ENCODE peak calls at places on chromosomes 7 and 10, in four cellular contexts. One of them, this sample, is unnamed.

GRCh38 chr10:71708301-71708703 is 11.3 kb downstream of the C10orf105 start:
- DNase-seq in K562: peak
- DNase-seq in GM12891: peak
- DNase-seq in GM12878: no peak
- DNase-seq in this sample: no peak

GRCh38 chr7:75762350-75762917 is 9.6 kb downstream of the CCL26 start:
- DNase-seq in GM12878: peak
- DNase-seq in K562: peak
- DNase-seq in GM12891: peak
- DNase-seq in this sample: no peak

GRCh38 chr7:100679927-100680588 is 6.5 kb downstream of the GNB2 start:
- DNase-seq in K562: no peak
- DNase-seq in GM12891: peak
- DNase-seq in GM12878: no peak
- DNase-seq in this sample: peak

GRCh38 chr7:100441641-100442535 is 5.6 kb upstream of the PPP1R35 start:
- DNase-seq in GM12891: no peak
- DNase-seq in GM12878: no peak
- DNase-seq in K562: no peak
- DNase-seq in this sample: no peak

GRCh38 chr7:25171516-25171915 is 46.5 kb upstream of the CYCS start:
- DNase-seq in GM12878: no peak
- DNase-seq in K562: no peak
- DNase-seq in GM12891: no peak
- DNase-seq in this sample: no peak

GRCh38 chr10:7988985-7989384 is 65.5 kb upstream of the GATA3 start:
- DNase-seq in GM12878: no peak
- DNase-seq in GM12891: no peak
- DNase-seq in K562: peak
- DNase-seq in this sample: no peak

GRCh38 chr7:3106353-3106752 is 62.7 kb upstream of the CARD11 start:
- DNase-seq in K562: no peak
- DNase-seq in GM12891: no peak
- DNase-seq in GM12878: no peak
- DNase-seq in this sample: no peak

GRCh38 chr7:280461-280860 is 9.5 kb upstream of the FOXL3 start:
- DNase-seq in K562: no peak
- DNase-seq in GM12891: no peak
- DNase-seq in GM12878: no peak
- DNase-seq in this sample: no peak

GRCh38 chr10:86298501-86299001 is 68.0 kb downstream of the GRID1 start:
- DNase-seq in GM12878: no peak
- DNase-seq in K562: no peak
- DNase-seq in GM12891: no peak
- DNase-seq in this sample: no peak

GRCh38 chr10:91820144-91820543 is 21.9 kb downstream of the TNKS2 start:
- DNase-seq in GM12878: no peak
- DNase-seq in GM12891: no peak
- DNase-seq in K562: no peak
- DNase-seq in this sample: no peak

GRCh38 chr10:1292611-1293021 is 236.4 kb downstream of the WDR37 start:
- DNase-seq in K562: no peak
- DNase-seq in GM12878: no peak
- DNase-seq in GM12891: no peak
- DNase-seq in this sample: no peak

GRCh38 chr10:33238643-33239042 is 95.8 kb downstream of the NRP1 start:
- DNase-seq in GM12878: no peak
- DNase-seq in K562: no peak
- DNase-seq in GM12891: no peak
- DNase-seq in this sample: no peak

GRCh38 chr10:113626809-113627370 is 37.0 kb downstream of the NRAP start:
- DNase-seq in K562: no peak
- DNase-seq in GM12878: no peak
- DNase-seq in GM12891: no peak
- DNase-seq in this sample: no peak

GRCh38 chr7:151795168-151795754 is 81.7 kb downstream of the PRKAG2 start:
- DNase-seq in GM12878: no peak
- DNase-seq in K562: no peak
- DNase-seq in GM12891: no peak
- DNase-seq in this sample: no peak

GRCh38 chr10:86960003-86960862 is 1.8 kb downstream of the SNCG start:
- DNase-seq in GM12878: peak
- DNase-seq in GM12891: peak
- DNase-seq in K562: peak
- DNase-seq in this sample: peak

GRCh38 chr10:118409295-118409694 is 67.2 kb upstream of the FAM204A start:
- DNase-seq in GM12878: no peak
- DNase-seq in GM12891: no peak
- DNase-seq in K562: no peak
- DNase-seq in this sample: no peak

GRCh38 chr7:134031835-134032617 is 95.1 kb upstream of the LRGUK start:
- DNase-seq in GM12878: no peak
- DNase-seq in GM12891: no peak
- DNase-seq in K562: no peak
- DNase-seq in this sample: no peak

DNA sequence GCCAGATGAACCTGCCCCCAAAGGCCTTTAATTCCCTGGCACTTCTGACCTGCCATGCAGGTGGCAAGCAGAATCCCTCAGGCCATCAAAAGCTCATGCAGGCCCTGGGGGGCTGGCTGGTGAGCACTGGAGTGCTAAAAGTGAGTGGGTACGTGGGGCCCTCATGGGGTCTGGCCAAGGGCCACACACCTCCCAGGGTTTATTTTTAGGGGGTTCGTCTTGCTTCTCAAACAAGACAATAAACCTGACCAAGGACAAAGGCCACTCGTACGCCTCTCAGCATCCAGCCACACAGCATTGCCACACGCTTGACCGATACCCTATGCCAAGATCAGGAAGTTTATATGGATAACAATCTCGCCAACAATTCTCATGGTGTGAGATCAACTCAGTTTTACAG is 33.1 kb upstream of the DOCK1 start:
- DNase-seq in K562: no peak
- DNase-seq in GM12891: no peak
- DNase-seq in GM12878: no peak
- DNase-seq in this sample: no peak
- TF ChIP-seq POLR2AphosphoS5 in K562: no peak
- TF ChIP-seq POLR2AphosphoS5 in GM12891: no peak
- TF ChIP-seq POLR2AphosphoS5 in GM12878: no peak
- TF ChIP-seq POLR2AphosphoS5 in this sample: no peak

GRCh38 chr7:150383710-150384397 is 4.7 kb downstream of the ZNF775 start:
- DNase-seq in GM12891: no peak
- DNase-seq in K562: no peak
- DNase-seq in GM12878: no peak
- DNase-seq in this sample: no peak
- TF ChIP-seq SPI1 in GM12891: no peak
- TF ChIP-seq SPI1 in K562: no peak
- TF ChIP-seq SPI1 in GM12878: no peak
- TF ChIP-seq SPI1 in this sample: no peak

GRCh38 chr7:22607180-22607579 is 107.2 kb upstream of the STEAP1B start:
- DNase-seq in K562: no peak
- DNase-seq in GM12878: no peak
- DNase-seq in GM12891: no peak
- DNase-seq in this sample: no peak
- TF ChIP-seq POLR2AphosphoS5 in K562: no peak
- TF ChIP-seq POLR2AphosphoS5 in GM12878: no peak
- TF ChIP-seq POLR2AphosphoS5 in GM12891: no peak
- TF ChIP-seq POLR2AphosphoS5 in this sample: no peak

GRCh38 chr10:3807928-3808496 is 23.0 kb upstream of the KLF6 start:
- DNase-seq in GM12878: no peak
- DNase-seq in K562: no peak
- DNase-seq in GM12891: no peak
- DNase-seq in this sample: no peak

GRCh38 chr10:3805227-3805790 is 20.3 kb upstream of the KLF6 start:
- DNase-seq in GM12878: peak
- DNase-seq in K562: peak
- DNase-seq in GM12891: no peak
- DNase-seq in this sample: no peak

GRCh38 chr10:3805791-3806381 is 20.9 kb upstream of the KLF6 start:
- DNase-seq in K562: peak
- DNase-seq in GM12891: no peak
- DNase-seq in GM12878: no peak
- DNase-seq in this sample: no peak

GRCh38 chr10:3807221-3807927 is 22.4 kb upstream of the KLF6 start:
- DNase-seq in GM12878: no peak
- DNase-seq in GM12891: no peak
- DNase-seq in K562: no peak
- DNase-seq in this sample: no peak

GRCh38 chr10:3806603-3807002 is 21.6 kb upstream of the KLF6 start:
- DNase-seq in GM12878: no peak
- DNase-seq in K562: no peak
- DNase-seq in GM12891: no peak
- DNase-seq in this sample: no peak
- TF ChIP-seq SPI1 in GM12878: no peak
- TF ChIP-seq SPI1 in K562: no peak
- TF ChIP-seq SPI1 in GM12891: no peak
- TF ChIP-seq SPI1 in this sample: no peak

DNA sequence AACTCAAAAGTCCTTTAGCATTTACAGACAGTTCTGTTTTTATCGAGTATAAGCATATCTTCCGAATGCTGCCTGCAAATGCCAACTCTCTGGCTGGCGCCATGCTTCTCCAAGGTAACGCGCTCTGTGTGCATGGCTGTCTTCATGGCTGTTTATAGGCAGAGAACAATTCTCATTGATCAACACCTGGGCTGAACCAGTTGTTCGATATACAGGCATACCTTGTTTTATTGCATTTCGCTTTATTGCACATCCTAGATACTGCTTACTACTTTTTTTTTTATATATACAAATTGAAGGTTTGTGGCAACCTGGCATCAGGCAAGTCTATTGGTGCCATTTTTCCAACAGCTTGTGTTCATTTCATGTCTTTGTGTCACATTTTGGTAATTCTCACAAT is 27.9 kb upstream of the ZNRF2 start:
- DNase-seq in GM12891: no peak
- DNase-seq in GM12878: no peak
- DNase-seq in K562: no peak
- DNase-seq in this sample: no peak
- TF ChIP-seq POLR2AphosphoS5 in GM12891: no peak
- TF ChIP-seq POLR2AphosphoS5 in GM12878: no peak
- TF ChIP-seq POLR2AphosphoS5 in K562: no peak
- TF ChIP-seq POLR2AphosphoS5 in this sample: no peak

DNA sequence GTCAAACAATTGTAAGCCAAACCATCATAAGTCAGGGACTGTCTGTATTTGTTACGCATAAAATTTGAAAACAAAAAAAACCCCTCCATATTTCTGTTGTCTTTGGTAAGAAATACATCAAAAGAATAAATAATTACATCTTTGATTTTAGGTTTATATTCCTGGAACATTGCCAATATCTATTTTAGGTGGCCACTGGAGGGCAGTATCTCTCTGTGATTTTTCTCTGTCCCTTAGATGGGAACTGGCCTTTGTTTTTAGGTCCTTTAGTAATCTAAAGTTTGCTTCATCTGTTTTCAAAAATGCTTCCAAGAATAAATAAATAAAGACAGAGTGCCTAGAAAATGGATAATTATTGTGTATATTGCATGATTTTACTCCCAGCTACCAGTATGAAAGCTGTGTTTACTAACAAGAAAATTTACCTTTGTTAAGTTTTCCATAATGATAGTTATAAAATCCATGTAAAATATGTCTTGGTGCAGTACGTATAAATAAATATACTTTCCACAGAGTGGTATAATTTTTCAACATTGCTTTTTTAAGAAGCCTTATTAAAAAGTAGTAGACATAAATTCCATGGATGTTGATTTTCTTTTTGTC is 64.2 kb downstream of the PHYHIPL start:
- DNase-seq in K562: peak
- DNase-seq in GM12891: no peak
- DNase-seq in GM12878: no peak
- DNase-seq in this sample: peak
- TF ChIP-seq SPI1 in K562: no peak
- TF ChIP-seq SPI1 in GM12891: no peak
- TF ChIP-seq SPI1 in GM12878: no peak
- TF ChIP-seq SPI1 in this sample: no peak

GRCh38 chr7:44876393-44876792 is 8.9 kb downstream of the PURB start:
- DNase-seq in GM12891: no peak
- DNase-seq in GM12878: no peak
- DNase-seq in K562: no peak
- DNase-seq in this sample: no peak
- TF ChIP-seq POLR2AphosphoS5 in GM12891: no peak
- TF ChIP-seq POLR2AphosphoS5 in GM12878: no peak
- TF ChIP-seq POLR2AphosphoS5 in K562: no peak
- TF ChIP-seq POLR2AphosphoS5 in this sample: no peak

DNA sequence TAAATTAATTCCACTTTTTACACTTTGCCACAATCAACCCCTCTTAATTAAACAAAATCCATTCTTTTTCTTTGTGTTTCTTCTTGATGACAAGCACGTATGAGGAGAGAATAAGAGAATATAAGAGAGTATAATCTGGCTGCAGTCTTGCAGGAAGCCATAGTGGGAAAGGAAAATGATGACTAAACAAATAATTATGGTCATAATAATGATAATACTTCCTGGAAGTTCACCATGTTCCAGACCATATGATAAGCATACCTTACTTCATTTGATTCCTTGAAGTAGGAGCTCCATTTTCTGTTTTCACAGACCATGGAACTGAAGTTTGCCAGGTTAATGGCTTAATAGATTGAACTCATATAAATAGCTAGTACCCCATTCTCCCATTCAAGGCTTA is 237.8 kb downstream of the SEMA3D start:
- DNase-seq in GM12891: no peak
- DNase-seq in GM12878: no peak
- DNase-seq in K562: no peak
- DNase-seq in this sample: no peak
- TF ChIP-seq SPI1 in GM12891: no peak
- TF ChIP-seq SPI1 in GM12878: no peak
- TF ChIP-seq SPI1 in K562: no peak
- TF ChIP-seq SPI1 in this sample: no peak